ENCODE peak calls at places on chromosomes 11 and 22, in five cellular contexts. B, I, J, K and Z are unnamed samples.

GRCh38 chr11:12871788-12872321 is 137.3 kb upstream of the RASSF10 start:
- DNase-seq in B (no peak), I (no peak), J (peak), K (no peak), Z (no peak)

GRCh38 chr11:105168457-105168856 is 28.9 kb upstream of the CARD18 start:
- DNase-seq in B (no peak), I (peak), J (no peak), K (no peak), Z (no peak)

GRCh38 chr11:15985127-15985862 is 371.1 kb downstream of the SOX6 start:
- DNase-seq in B (no peak), I (peak), J (no peak), K (no peak), Z (no peak)

GRCh38 chr22:22884888-22885840 is 2.5 kb upstream of the IGLL5 start:
- DNase-seq in B (peak), I (no peak), J (no peak), K (no peak), Z (no peak)

GRCh38 chr11:40183073-40184064 is 1276.1 kb downstream of the LRRC4C start:
- DNase-seq in B (no peak), I (no peak), J (no peak), K (no peak), Z (no peak)

GRCh38 chr22:48084041-48084748 is 1321.7 kb downstream of the TBC1D22A start:
- DNase-seq in B (peak), I (no peak), J (no peak), K (peak), Z (no peak)

GRCh38 chr22:43334378-43334777 is 8.8 kb downstream of the SCUBE1 start:
- DNase-seq in B (no peak), I (no peak), J (no peak), K (no peak), Z (no peak)

GRCh38 chr11:123188508-123189165 is 6.4 kb downstream of the CLMP start:
- DNase-seq in B (no peak), I (peak), J (no peak), K (peak), Z (no peak)

GRCh38 chr11:6705905-6706535 is 22.9 kb upstream of the MRPL17 start:
- DNase-seq in B (peak), I (peak), J (peak), K (peak), Z (peak)

GRCh38 chr11:35982061-35982460 is 38.2 kb downstream of the LDLRAD3 start:
- DNase-seq in B (no peak), I (no peak), J (no peak), K (no peak), Z (no peak)

GRCh38 chr22:22945195-22945594 is 57.6 kb downstream of the IGLL5 start:
- DNase-seq in B (no peak), I (no peak), J (no peak), K (no peak), Z (no peak)

GRCh38 chr11:111528557-111528956 is 12.0 kb upstream of the LAYN start:
- DNase-seq in B (no peak), I (no peak), J (no peak), K (no peak), Z (no peak)

GRCh38 chr11:64334764-64335741 is 5.0 kb upstream of the CCDC88B start:
- DNase-seq in B (peak), I (peak), J (no peak), K (peak), Z (no peak)

GRCh38 chr11:19954899-19955298 is 205.4 kb downstream of the DBX1 start:
- DNase-seq in B (no peak), I (no peak), J (no peak), K (no peak), Z (no peak)

GRCh38 chr11:76880314-76880713 is 19.6 kb downstream of the ACER3 start:
- DNase-seq in B (no peak), I (no peak), J (no peak), K (no peak), Z (no peak)

GRCh38 chr22:42947211-42947990 is 67.5 kb downstream of the PACSIN2 start:
- DNase-seq in B (no peak), I (no peak), J (no peak), K (peak), Z (no peak)

GRCh38 chr11:82873919-82874333 is 26.3 kb downstream of the PRCP start:
- DNase-seq in B (no peak), I (no peak), J (no peak), K (no peak), Z (peak)

GRCh38 chr11:77069969-77070582 is 3.3 kb downstream of the CAPN5 start:
- DNase-seq in B (no peak), I (no peak), J (no peak), K (no peak), Z (no peak)

GRCh38 chr11:7642747-7643146 is 30.6 kb downstream of the CYB5R2 start:
- DNase-seq in B (no peak), I (no peak), J (no peak), K (no peak), Z (no peak)

GRCh38 chr11:102332611-102332994 is 14.4 kb upstream of the BIRC2 start:
- DNase-seq in B (no peak), I (no peak), J (no peak), K (no peak), Z (no peak)

GRCh38 chr22:37751449-37752188 is 54.8 kb downstream of the TRIOBP start:
- DNase-seq in B (no peak), I (no peak), J (no peak), K (no peak), Z (no peak)

GRCh38 chr11:3642071-3642951 is 519 bp upstream of the ART5 start:
- DNase-seq in B (peak), I (peak), J (peak), K (peak), Z (peak)

GRCh38 chr11:69554849-69555248 is 73.4 kb downstream of the LINC01488 start:
- DNase-seq in B (no peak), I (no peak), J (no peak), K (no peak), Z (no peak)

GRCh38 chr11:83035070-83035854 is 36.4 kb downstream of the RAB30 start:
- DNase-seq in B (peak), I (no peak), J (peak), K (no peak), Z (no peak)

GRCh38 chr11:106276859-106277436 is 199.5 kb downstream of the AASDHPPT start:
- DNase-seq in B (no peak), I (peak), J (no peak), K (peak), Z (no peak)

GRCh38 chr11:100830978-100831732 is 144.1 kb downstream of the ARHGAP42 start:
- DNase-seq in B (no peak), I (peak), J (no peak), K (no peak), Z (no peak)

GRCh38 chr11:10298342-10298741 is 4.3 kb upstream of the SBF2 start:
- DNase-seq in B (peak), I (peak), J (no peak), K (no peak), Z (no peak)

GRCh38 chr22:44623771-44624510 is 78.1 kb upstream of the PRR5 start:
- DNase-seq in B (no peak), I (no peak), J (no peak), K (peak), Z (peak)

GRCh38 chr11:117887431-117888139 is 11.1 kb upstream of the FXYD6 start:
- DNase-seq in B (no peak), I (no peak), J (peak), K (no peak), Z (no peak)

GRCh38 chr11:117888140-117888561 is 11.7 kb upstream of the FXYD6 start:
- DNase-seq in B (no peak), I (no peak), J (peak), K (no peak), Z (no peak)

GRCh38 chr11:117884994-117885393 is 8.5 kb upstream of the FXYD6 start:
- DNase-seq in B (no peak), I (peak), J (peak), K (no peak), Z (no peak)

GRCh38 chr11:117883063-117883462 is 6.6 kb upstream of the FXYD6 start:
- DNase-seq in B (no peak), I (no peak), J (no peak), K (no peak), Z (no peak)

GRCh38 chr11:117885777-117886176 is 9.3 kb upstream of the FXYD6 start:
- DNase-seq in B (no peak), I (peak), J (peak), K (no peak), Z (no peak)
- TF ChIP-seq CTCF in B (no peak), I (no peak), J (peak), K (no peak), Z (no peak)

GRCh38 chr11:112961146-112961668 is at the start of gene NCAM1:
- DNase-seq in B (no peak), I (peak), J (peak), K (peak), Z (peak)

GRCh38 chr11:112962854-112963367 is 1.7 kb downstream of the NCAM1 start:
- DNase-seq in B (no peak), I (peak), J (peak), K (peak), Z (peak)

GRCh38 chr11:112961751-112962747 is 829 bp downstream of the NCAM1 start:
- DNase-seq in B (no peak), I (no peak), J (peak), K (peak), Z (peak)

GRCh38 chr11:112963368-112963955 is 2.2 kb downstream of the NCAM1 start:
- DNase-seq in B (no peak), I (no peak), J (no peak), K (peak), Z (peak)

DNA sequence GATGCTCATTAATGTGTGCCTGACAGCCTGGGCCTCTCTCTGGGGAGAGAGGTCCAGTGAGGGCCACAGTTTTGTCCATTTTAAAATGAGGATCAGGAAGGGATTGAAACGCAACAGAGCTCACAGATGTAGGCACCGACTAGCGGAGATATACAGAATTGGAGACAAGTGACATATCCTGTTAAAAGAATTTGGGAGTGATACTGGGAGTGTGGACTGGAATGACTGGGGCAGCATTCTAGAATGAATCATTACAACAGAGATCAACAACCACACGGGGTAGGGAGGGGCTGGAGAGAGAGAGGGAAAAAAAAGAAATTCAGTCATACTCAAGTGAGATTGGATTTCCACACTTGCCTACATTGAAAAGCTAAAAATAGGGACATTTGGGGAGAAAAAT is 2.5 kb upstream of the NCAM1 start:
- DNase-seq in B (no peak), I (no peak), J (peak), K (no peak), Z (no peak)
- TF ChIP-seq CTCF in B (no peak), I (no peak), J (peak), K (no peak), Z (no peak)

GRCh38 chr22:21000987-21001600 is 824 bp downstream of the THAP7 start:
- DNase-seq in B (no peak), I (no peak), J (no peak), K (no peak), Z (no peak)

GRCh38 chr22:20999350-21000214 is 2.3 kb downstream of the THAP7 start:
- DNase-seq in B (no peak), I (no peak), J (no peak), K (no peak), Z (no peak)

GRCh38 chr22:20998411-20999336 is 3.2 kb downstream of the THAP7 start:
- DNase-seq in B (no peak), I (no peak), J (no peak), K (no peak), Z (no peak)

GRCh38 chr22:21001601-21002325 is at the start of gene THAP7:
- DNase-seq in B (peak), I (peak), J (peak), K (peak), Z (peak)

GRCh38 chr22:21000215-21000986 is 1.5 kb downstream of the THAP7 start:
- DNase-seq in B (no peak), I (no peak), J (no peak), K (no peak), Z (no peak)
- TF ChIP-seq CTCF in B (no peak), I (no peak), J (no peak), K (no peak), Z (no peak)

DNA sequence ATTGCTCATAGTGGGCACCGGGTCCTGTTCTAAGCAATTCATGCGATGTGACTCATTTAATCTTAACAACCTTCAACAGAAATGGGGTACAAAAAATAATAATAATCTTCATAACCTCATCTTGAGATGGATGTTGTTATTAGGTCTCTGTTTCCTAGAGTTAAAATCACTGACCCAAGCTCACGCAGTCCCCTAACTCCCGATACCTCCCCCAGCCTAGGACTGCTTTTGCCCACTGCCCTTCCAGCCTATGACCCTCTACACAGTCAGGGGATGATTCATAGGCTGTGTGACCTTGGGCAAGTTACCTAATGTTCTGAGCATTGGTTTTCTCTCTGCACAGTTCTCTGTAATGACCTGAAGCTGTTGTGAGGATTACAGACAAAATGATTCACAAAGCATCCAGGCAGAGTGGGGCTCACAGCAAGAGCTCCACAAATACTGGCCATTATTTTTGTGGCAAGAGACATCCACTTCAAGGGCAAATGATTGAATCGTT is 19.9 kb downstream of the MTFP1 start:
- DNase-seq in B (no peak), I (no peak), J (no peak), K (no peak), Z (no peak)
- TF ChIP-seq CTCF in B (peak), I (no peak), J (no peak), K (no peak), Z (peak)

GRCh38 chr22:35311551-35311999 is 11.9 kb downstream of the TOM1 start:
- DNase-seq in B (no peak), I (no peak), J (no peak), K (no peak), Z (no peak)
- TF ChIP-seq CTCF in B (no peak), I (no peak), J (no peak), K (no peak), Z (no peak)

GRCh38 chr22:24232124-24232523 is 12.8 kb downstream of the GGT5 start:
- DNase-seq in B (no peak), I (no peak), J (no peak), K (no peak), Z (no peak)

GRCh38 chr22:24231706-24232105 is 13.2 kb downstream of the GGT5 start:
- DNase-seq in B (no peak), I (no peak), J (no peak), K (no peak), Z (no peak)

GRCh38 chr22:24233235-24233634 is 11.6 kb downstream of the GGT5 start:
- DNase-seq in B (no peak), I (no peak), J (no peak), K (no peak), Z (no peak)

GRCh38 chr22:24232725-24233124 is 12.2 kb downstream of the GGT5 start:
- DNase-seq in B (no peak), I (no peak), J (no peak), K (no peak), Z (no peak)

DNA sequence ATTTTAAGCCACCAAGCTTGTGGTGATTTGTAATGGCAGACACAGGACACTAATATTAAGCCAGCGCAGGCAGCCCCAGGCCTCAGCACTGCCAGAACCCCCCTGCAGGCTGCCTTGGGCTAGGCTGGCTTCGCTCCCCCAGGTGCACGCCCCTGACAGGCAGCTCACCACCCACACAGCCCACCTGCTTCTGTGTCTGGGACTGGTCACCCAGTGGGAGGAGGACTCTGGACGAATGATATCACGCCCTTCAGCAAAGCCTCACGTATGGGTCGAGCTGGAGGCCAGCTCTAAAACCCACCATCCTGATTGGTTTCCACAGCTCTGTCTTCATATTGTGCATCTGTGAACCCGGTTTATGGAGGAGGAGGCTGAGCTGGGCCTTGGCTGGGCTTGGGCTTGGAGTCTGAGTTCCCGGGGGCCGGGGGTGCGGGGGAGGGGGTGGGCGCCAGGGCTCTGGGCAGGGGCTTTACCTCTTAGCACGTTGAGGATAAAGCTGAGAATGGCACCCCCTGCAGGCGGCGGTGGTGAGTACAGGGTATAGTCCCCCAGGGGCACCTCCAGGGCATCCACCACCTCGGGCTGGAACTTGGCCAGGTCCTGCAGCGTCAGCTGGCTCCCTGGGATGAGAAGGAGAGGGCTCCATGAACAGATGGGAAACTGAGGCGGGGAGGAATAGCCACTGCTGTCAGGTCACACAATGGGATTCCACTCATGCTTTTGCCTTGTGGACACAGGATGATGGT is 13.8 kb downstream of the GGT5 start:
- DNase-seq in B (peak), I (no peak), J (no peak), K (peak), Z (peak)
- TF ChIP-seq CTCF in B (peak), I (peak), J (no peak), K (peak), Z (peak)

GRCh38 chr11:1906146-1906545 is 13.4 kb upstream of the TNNT3 start:
- DNase-seq in B (no peak), I (no peak), J (no peak), K (no peak), Z (no peak)

GRCh38 chr11:1906623-1907423 is 12.7 kb upstream of the TNNT3 start:
- DNase-seq in B (no peak), I (no peak), J (no peak), K (no peak), Z (no peak)

GRCh38 chr11:1909524-1909923 is 10.0 kb upstream of the TNNT3 start:
- DNase-seq in B (no peak), I (no peak), J (no peak), K (no peak), Z (no peak)

GRCh38 chr11:1907955-1908354 is 11.5 kb upstream of the TNNT3 start:
- DNase-seq in B (no peak), I (peak), J (no peak), K (no peak), Z (no peak)

GRCh38 chr11:1908579-1908978 is 10.9 kb upstream of the TNNT3 start:
- DNase-seq in B (no peak), I (peak), J (no peak), K (no peak), Z (no peak)
- TF ChIP-seq CTCF in B (no peak), I (no peak), J (no peak), K (no peak), Z (no peak)